ENCODE peak calls at places on chromosomes 1 and 21, in seven cellular contexts. V is IMR-90, E is endothelial cell of umbilical vein, L is sigmoid colon, X is uterus, Y is heart left ventricle, D is Peyer's patch. Q is an unnamed sample.

GRCh38 chr1:180235077-180235501 is 5.0 kb downstream of the LHX4 start:
- DNase-seq in V (no peak), E (no peak), Y (no peak), L (peak; percentile 62), D (no peak), X (no peak), Q (no peak)

GRCh38 chr1:175548774-175549173 is 194.6 kb downstream of the TNR start:
- DNase-seq in V (no peak), Y (no peak), X (no peak), E (peak; percentile 94), L (no peak), D (no peak), Q (no peak)

GRCh38 chr1:185860876-185861275 is 126.7 kb downstream of the HMCN1 start:
- DNase-seq in D (no peak), Y (no peak), E (no peak), V (peak; percentile 18), X (no peak), L (no peak), Q (no peak)

GRCh38 chr1:158203693-158204457 is 23.2 kb downstream of the CD1D start:
- DNase-seq in L (no peak), X (no peak), D (peak; percentile 26), V (peak; percentile 76), Y (no peak), E (peak; percentile 70), Q (no peak)

GRCh38 chr1:3623441-3624150 is 1.2 kb upstream of the TPRG1L start:
- DNase-seq in D (no peak), X (no peak), L (no peak), V (no peak), E (no peak), Y (no peak), Q (no peak)

GRCh38 chr1:84225636-84226035 is 75.9 kb upstream of the SAMD13 start:
- DNase-seq in D (no peak), E (no peak), X (no peak), V (no peak), Y (no peak), L (no peak), Q (no peak)

GRCh38 chr1:173050865-173051264 is at the start of gene TNFSF18:
- DNase-seq in D (no peak), E (peak; percentile 96), L (no peak), V (peak; percentile 45), Y (no peak), X (no peak), Q (no peak)

GRCh38 chr1:205456383-205456867 is 580 bp upstream of the BLACAT1 start:
- DNase-seq in Y (no peak), X (no peak), V (no peak), L (no peak), E (no peak), D (no peak), Q (no peak)

GRCh38 chr21:33196956-33197374 is 32.8 kb upstream of the IFNAR2 start:
- DNase-seq in Y (peak; percentile 73), L (peak; percentile 78), D (peak; percentile 53), X (peak; percentile 51), E (peak; percentile 58), V (peak; percentile 62), Q (peak; percentile 64)

GRCh38 chr1:228393268-228393699 is 13.4 kb downstream of the TRIM11 start:
- DNase-seq in E (peak; percentile 75), L (peak; percentile 69), D (no peak), V (peak; percentile 73), Y (no peak), X (no peak), Q (peak; percentile 50)

GRCh38 chr21:42499430-42500106 is 3.5 kb upstream of the RSPH1 start:
- DNase-seq in E (no peak), V (no peak), D (peak; percentile 12), X (no peak), L (no peak), Y (no peak), Q (no peak)

GRCh38 chr1:186819140-186819539 is 9.6 kb upstream of the PLA2G4A start:
- DNase-seq in Y (no peak), E (peak; percentile 30), X (no peak), V (peak; percentile 90), D (no peak), L (no peak), Q (no peak)

GRCh38 chr21:9008636-9009035 is 1512.7 kb upstream of the TPTE start:
- DNase-seq in E (peak; percentile 11), Y (no peak), L (peak; percentile 67), V (no peak), X (no peak), D (no peak), Q (no peak)

GRCh38 chr1:114103992-114104391 is 49.7 kb downstream of the SYT6 start:
- DNase-seq in D (no peak), V (no peak), E (no peak), Y (no peak), L (peak; percentile 33), X (no peak), Q (no peak)

GRCh38 chr1:71448444-71448843 is 367.6 kb upstream of the ZRANB2 start:
- DNase-seq in Y (no peak), D (no peak), L (no peak), X (no peak), V (no peak), E (no peak), Q (no peak)

GRCh38 chr1:153371231-153371630 is 4.2 kb downstream of the S100A12 start:
- DNase-seq in Y (no peak), V (no peak), L (no peak), E (no peak), D (no peak), X (no peak), Q (no peak)

GRCh38 chr1:203239906-203240305 is 10.4 kb upstream of the CHIT1 start:
- DNase-seq in L (no peak), X (no peak), V (no peak), Y (no peak), E (no peak), D (no peak), Q (no peak)

GRCh38 chr1:156920233-156921052 is at the start of gene LRRC71:
- DNase-seq in E (peak; percentile 77), V (peak; percentile 64), Y (peak; percentile 87), X (peak; percentile 79), L (peak; percentile 85), D (no peak), Q (peak; percentile 85)

GRCh38 chr1:20151906-20152598 is 12.9 kb downstream of the PLA2G2F start:
- DNase-seq in L (peak; percentile 93), Y (peak; percentile 81), V (peak; percentile 41), X (peak; percentile 77), D (peak; percentile 80), E (peak; percentile 42), Q (peak; percentile 80)

GRCh38 chr1:951364-951763 is 7.7 kb downstream of the NOC2L start:
- DNase-seq in V (peak; percentile 32), Y (no peak), X (no peak), L (no peak), E (no peak), D (no peak), Q (no peak)

GRCh38 chr1:154627247-154628121 is 19.5 kb upstream of the ADAR start:
- DNase-seq in X (peak; percentile 87), L (peak; percentile 93), V (peak; percentile 88), E (peak; percentile 89), D (peak; percentile 94), Y (peak; percentile 92), Q (peak; percentile 90)
- TF ChIP-seq POLR2A in X (no peak), L (no peak), V (peak; percentile 93), E (no peak), D (no peak), Y (no peak), Q (no peak)

DNA sequence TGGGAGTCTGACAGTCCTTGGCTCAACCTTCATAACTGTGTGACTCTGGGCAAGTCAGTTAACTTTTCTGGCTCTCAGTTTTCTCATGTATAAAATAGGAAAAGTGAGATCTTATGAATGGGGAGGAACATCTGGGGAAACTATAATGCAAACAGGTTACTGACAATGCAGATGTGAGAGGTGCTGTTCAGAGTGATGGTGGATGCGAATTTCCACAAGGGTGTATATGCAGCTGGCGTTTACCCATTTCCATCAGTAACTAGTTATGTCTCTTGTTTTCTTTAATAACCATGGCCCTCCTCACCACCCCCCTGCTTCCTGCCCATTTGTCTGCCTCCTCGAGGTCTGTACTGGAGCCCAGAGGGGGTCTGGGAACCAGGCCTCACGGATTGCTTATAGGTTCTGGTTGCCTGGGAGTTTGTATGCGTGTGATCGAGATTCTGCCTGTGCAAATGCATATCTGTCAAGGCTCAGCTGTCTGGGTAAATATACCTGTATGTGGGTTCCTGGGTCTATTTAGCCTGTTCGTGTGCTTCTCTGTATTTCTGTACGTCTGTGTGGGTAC is 44.4 kb downstream of the AHDC1 start:
- DNase-seq in E (no peak), V (no peak), Y (no peak), D (no peak), X (no peak), L (no peak), Q (no peak)
- H3K4me1 ChIP-seq in E (peaks cover 14% of the 10 kb centered on the region), V (peaks cover 50% of the 10 kb centered on the region), Y (peaks cover 65% of the 10 kb centered on the region), D (peaks cover 21% of the 10 kb centered on the region), X (peaks cover 43% of the 10 kb centered on the region), L (no peaks in the 10 kb centered on the region), Q (peaks cover 66% of the 10 kb centered on the region)

GRCh38 chr1:109192433-109192832 is 21.3 kb upstream of the SARS1 start:
- DNase-seq in E (peak; percentile 65), D (no peak), Y (no peak), V (no peak), L (no peak), X (no peak), Q (no peak)

GRCh38 chr1:109188776-109189175 is 24.9 kb upstream of the SARS1 start:
- DNase-seq in X (no peak), L (no peak), Y (no peak), V (no peak), E (no peak), D (no peak), Q (no peak)

GRCh38 chr1:109193653-109194590 is 19.8 kb upstream of the SARS1 start:
- DNase-seq in X (no peak), V (no peak), E (peak; percentile 19), D (peak; percentile 47), Y (no peak), L (no peak), Q (peak; percentile 32)

GRCh38 chr1:109190189-109190588 is 23.5 kb upstream of the SARS1 start:
- DNase-seq in X (no peak), Y (no peak), E (no peak), V (no peak), D (no peak), L (no peak), Q (no peak)

DNA sequence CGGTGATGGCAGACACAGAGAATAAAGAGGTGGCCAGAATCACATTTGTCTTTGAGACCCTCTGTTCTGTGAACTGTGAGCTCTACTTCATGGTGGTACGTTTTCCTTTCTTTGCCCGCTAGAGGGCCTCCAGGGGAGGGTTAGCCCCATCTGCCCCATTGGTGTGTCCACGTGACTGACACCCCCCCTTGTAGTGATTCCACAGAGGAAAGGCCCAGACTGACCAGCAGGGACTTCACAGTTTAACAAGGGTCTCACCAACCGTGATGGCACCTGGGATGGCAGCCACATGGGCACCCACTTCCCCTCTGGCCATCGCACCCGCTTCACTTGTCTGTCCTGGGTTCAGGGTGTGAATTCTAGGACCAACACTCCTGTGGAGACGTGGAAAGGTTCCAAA is 22.3 kb upstream of the SARS1 start:
- DNase-seq in X (no peak), E (no peak), Y (no peak), D (no peak), L (no peak), V (no peak), Q (no peak)
- TF ChIP-seq CTCF in X (no peak), E (peak; percentile 15), Y (no peak), D (no peak), L (no peak), V (no peak), Q (no peak)

GRCh38 chr1:235075121-235075954 is 53.3 kb downstream of the TOMM20 start:
- DNase-seq in E (peak; percentile 92), L (peak; percentile 81), D (peak; percentile 77), X (peak; percentile 76), Y (peak; percentile 81), V (peak; percentile 97), Q (peak; percentile 77)
- TF ChIP-seq POLR2A in E (peak; percentile 58), L (no peak), D (no peak), X (peak; percentile 18), Y (no peak), V (peak; percentile 54), Q (no peak)

Q was measured in thyroid gland.